ENCODE peak calls at places on chromosome 20, in ten cellular contexts. One of them, this sample, is unnamed.

GRCh38 chr20:44141873-44142272 is 45.1 kb downstream of the JPH2 start:
- DNase-seq in fibroblast of pulmonary artery: no peak
- DNase-seq in endothelial cell: no peak
- DNase-seq in H54: no peak
- DNase-seq in sigmoid colon: peak
- DNase-seq in AG08396: no peak
- DNase-seq in hypothalamus: no peak
- DNase-seq in BJ: no peak
- DNase-seq in transverse colon: no peak
- DNase-seq in breast epithelium: no peak
- DNase-seq in this sample: no peak

GRCh38 chr20:46056970-46057855 is 28.2 kb downstream of the SLC12A5 start:
- DNase-seq in BJ: no peak
- DNase-seq in transverse colon: no peak
- DNase-seq in breast epithelium: no peak
- DNase-seq in AG08396: peak
- DNase-seq in hypothalamus: peak
- DNase-seq in fibroblast of pulmonary artery: peak
- DNase-seq in H54: peak
- DNase-seq in endothelial cell: peak
- DNase-seq in sigmoid colon: peak
- DNase-seq in this sample: no peak

GRCh38 chr20:49529470-49529869 is 38.5 kb downstream of the PTGIS start:
- DNase-seq in fibroblast of pulmonary artery: no peak
- DNase-seq in hypothalamus: no peak
- DNase-seq in endothelial cell: no peak
- DNase-seq in BJ: no peak
- DNase-seq in H54: no peak
- DNase-seq in breast epithelium: no peak
- DNase-seq in AG08396: no peak
- DNase-seq in sigmoid colon: no peak
- DNase-seq in transverse colon: no peak
- DNase-seq in this sample: no peak

GRCh38 chr20:17518339-17519052 is 12.7 kb downstream of the BFSP1 start:
- DNase-seq in breast epithelium: no peak
- DNase-seq in sigmoid colon: peak
- DNase-seq in transverse colon: no peak
- DNase-seq in fibroblast of pulmonary artery: no peak
- DNase-seq in BJ: no peak
- DNase-seq in H54: peak
- DNase-seq in endothelial cell: no peak
- DNase-seq in hypothalamus: peak
- DNase-seq in AG08396: peak
- DNase-seq in this sample: no peak

GRCh38 chr20:34980543-34981213 is 25.0 kb downstream of the MYH7B start:
- DNase-seq in transverse colon: peak
- DNase-seq in H54: no peak
- DNase-seq in fibroblast of pulmonary artery: peak
- DNase-seq in endothelial cell: no peak
- DNase-seq in sigmoid colon: no peak
- DNase-seq in AG08396: no peak
- DNase-seq in BJ: no peak
- DNase-seq in hypothalamus: no peak
- DNase-seq in breast epithelium: no peak
- DNase-seq in this sample: no peak

GRCh38 chr20:37703338-37703660 is 9.5 kb downstream of the CTNNBL1 start:
- DNase-seq in AG08396: no peak
- DNase-seq in fibroblast of pulmonary artery: no peak
- DNase-seq in endothelial cell: no peak
- DNase-seq in H54: no peak
- DNase-seq in hypothalamus: no peak
- DNase-seq in BJ: no peak
- DNase-seq in transverse colon: no peak
- DNase-seq in sigmoid colon: no peak
- DNase-seq in breast epithelium: no peak
- DNase-seq in this sample: no peak

GRCh38 chr20:19457551-19457950 is 245.1 kb downstream of the SLC24A3 start:
- DNase-seq in breast epithelium: no peak
- DNase-seq in sigmoid colon: no peak
- DNase-seq in endothelial cell: no peak
- DNase-seq in H54: no peak
- DNase-seq in hypothalamus: no peak
- DNase-seq in AG08396: no peak
- DNase-seq in transverse colon: no peak
- DNase-seq in BJ: no peak
- DNase-seq in fibroblast of pulmonary artery: no peak
- DNase-seq in this sample: no peak

GRCh38 chr20:63698739-63699465 is 2.5 kb downstream of the TNFRSF6B start:
- DNase-seq in AG08396: peak
- DNase-seq in fibroblast of pulmonary artery: peak
- DNase-seq in sigmoid colon: peak
- DNase-seq in H54: peak
- DNase-seq in breast epithelium: no peak
- DNase-seq in hypothalamus: no peak
- DNase-seq in transverse colon: peak
- DNase-seq in endothelial cell: peak
- DNase-seq in BJ: peak
- DNase-seq in this sample: no peak

GRCh38 chr20:39822667-39823066 is 860.5 kb downstream of the DHX35 start:
- DNase-seq in transverse colon: no peak
- DNase-seq in sigmoid colon: no peak
- DNase-seq in AG08396: no peak
- DNase-seq in hypothalamus: no peak
- DNase-seq in breast epithelium: no peak
- DNase-seq in endothelial cell: no peak
- DNase-seq in fibroblast of pulmonary artery: peak
- DNase-seq in BJ: peak
- DNase-seq in H54: no peak
- DNase-seq in this sample: no peak

GRCh38 chr20:35776513-35777101 is 4.8 kb downstream of the PHF20 start:
- DNase-seq in H54: no peak
- DNase-seq in transverse colon: peak
- DNase-seq in BJ: no peak
- DNase-seq in hypothalamus: peak
- DNase-seq in breast epithelium: peak
- DNase-seq in AG08396: peak
- DNase-seq in endothelial cell: no peak
- DNase-seq in fibroblast of pulmonary artery: peak
- DNase-seq in sigmoid colon: peak
- DNase-seq in this sample: peak

GRCh38 chr20:50475879-50476292 is 34.3 kb upstream of the PTPN1 start:
- DNase-seq in H54: peak
- DNase-seq in hypothalamus: no peak
- DNase-seq in breast epithelium: no peak
- DNase-seq in sigmoid colon: no peak
- DNase-seq in transverse colon: peak
- DNase-seq in AG08396: peak
- DNase-seq in BJ: no peak
- DNase-seq in endothelial cell: no peak
- DNase-seq in fibroblast of pulmonary artery: peak
- DNase-seq in this sample: no peak

GRCh38 chr20:32004963-32005362 is 5.3 kb upstream of the CCM2L start:
- DNase-seq in sigmoid colon: no peak
- DNase-seq in AG08396: peak
- DNase-seq in transverse colon: no peak
- DNase-seq in breast epithelium: no peak
- DNase-seq in endothelial cell: no peak
- DNase-seq in hypothalamus: no peak
- DNase-seq in fibroblast of pulmonary artery: peak
- DNase-seq in BJ: no peak
- DNase-seq in H54: peak
- DNase-seq in this sample: no peak

GRCh38 chr20:52127309-52127708 is 64.3 kb downstream of the ZFP64 start:
- DNase-seq in breast epithelium: no peak
- DNase-seq in fibroblast of pulmonary artery: no peak
- DNase-seq in hypothalamus: no peak
- DNase-seq in endothelial cell: no peak
- DNase-seq in AG08396: no peak
- DNase-seq in sigmoid colon: no peak
- DNase-seq in transverse colon: no peak
- DNase-seq in BJ: no peak
- DNase-seq in H54: no peak
- DNase-seq in this sample: no peak

GRCh38 chr20:54194724-54195438 is 13.0 kb upstream of the PFDN4 start:
- DNase-seq in sigmoid colon: no peak
- DNase-seq in transverse colon: no peak
- DNase-seq in hypothalamus: no peak
- DNase-seq in H54: peak
- DNase-seq in AG08396: no peak
- DNase-seq in endothelial cell: no peak
- DNase-seq in fibroblast of pulmonary artery: no peak
- DNase-seq in breast epithelium: no peak
- DNase-seq in BJ: no peak
- DNase-seq in this sample: no peak

GRCh38 chr20:44491635-44492395 is 16.1 kb downstream of the TTPAL start:
- DNase-seq in H54: no peak
- DNase-seq in fibroblast of pulmonary artery: peak
- DNase-seq in breast epithelium: no peak
- DNase-seq in endothelial cell: no peak
- DNase-seq in hypothalamus: no peak
- DNase-seq in BJ: peak
- DNase-seq in sigmoid colon: peak
- DNase-seq in transverse colon: peak
- DNase-seq in AG08396: peak
- DNase-seq in this sample: no peak

GRCh38 chr20:47669157-47669425 is 116.2 kb downstream of the SULF2 start:
- DNase-seq in endothelial cell: no peak
- DNase-seq in sigmoid colon: no peak
- DNase-seq in fibroblast of pulmonary artery: no peak
- DNase-seq in transverse colon: no peak
- DNase-seq in AG08396: no peak
- DNase-seq in breast epithelium: no peak
- DNase-seq in BJ: no peak
- DNase-seq in hypothalamus: no peak
- DNase-seq in H54: no peak
- DNase-seq in this sample: no peak

GRCh38 chr20:38434310-38434741 is 802 bp downstream of the SNHG17 start:
- DNase-seq in breast epithelium: no peak
- DNase-seq in hypothalamus: no peak
- DNase-seq in endothelial cell: peak
- DNase-seq in AG08396: no peak
- DNase-seq in transverse colon: no peak
- DNase-seq in fibroblast of pulmonary artery: peak
- DNase-seq in H54: no peak
- DNase-seq in sigmoid colon: no peak
- DNase-seq in BJ: no peak
- DNase-seq in this sample: peak

GRCh38 chr20:24470031-24470781 is 777 bp downstream of the SYNDIG1 start:
- DNase-seq in AG08396: peak
- DNase-seq in endothelial cell: peak
- DNase-seq in fibroblast of pulmonary artery: no peak
- DNase-seq in BJ: no peak
- DNase-seq in H54: no peak
- DNase-seq in breast epithelium: no peak
- DNase-seq in sigmoid colon: peak
- DNase-seq in transverse colon: no peak
- DNase-seq in hypothalamus: peak
- DNase-seq in this sample: no peak